ENCODE peak calls at places on chromosomes 1 and 21, in ten cellular contexts. One of them, this sample, is unnamed. For H3K4me1, the result is how much of the 10 kb centered on the place peaks cover.

GRCh38 chr1:227900571-227901051 is 47.1 kb downstream of the WNT9A start:
- DNase-seq in hepatocyte: no peak
- DNase-seq in effector memory CD4-positive, alpha-beta T cell: no peak
- DNase-seq in mesendoderm: no peak
- DNase-seq in uterus: peak
- DNase-seq in heart left ventricle: peak
- DNase-seq in fibroblast of lung: no peak
- DNase-seq in tibial nerve: no peak
- DNase-seq in thyroid gland: no peak
- DNase-seq in RWPE2: peak
- DNase-seq in this sample: no peak

GRCh38 chr1:26127235-26128163 is 15.9 kb downstream of the PDIK1L start:
- DNase-seq in hepatocyte: no peak
- DNase-seq in effector memory CD4-positive, alpha-beta T cell: no peak
- DNase-seq in mesendoderm: peak
- DNase-seq in uterus: no peak
- DNase-seq in heart left ventricle: no peak
- DNase-seq in fibroblast of lung: no peak
- DNase-seq in tibial nerve: no peak
- DNase-seq in thyroid gland: no peak
- DNase-seq in RWPE2: no peak
- DNase-seq in this sample: no peak

GRCh38 chr1:67346982-67347381 is 39.3 kb downstream of the IL12RB2 start:
- DNase-seq in hepatocyte: no peak
- DNase-seq in effector memory CD4-positive, alpha-beta T cell: no peak
- DNase-seq in mesendoderm: no peak
- DNase-seq in uterus: no peak
- DNase-seq in heart left ventricle: no peak
- DNase-seq in fibroblast of lung: no peak
- DNase-seq in tibial nerve: no peak
- DNase-seq in thyroid gland: no peak
- DNase-seq in RWPE2: no peak
- DNase-seq in this sample: no peak

GRCh38 chr1:41513388-41513745 is 28.9 kb upstream of the EDN2 start:
- DNase-seq in hepatocyte: no peak
- DNase-seq in effector memory CD4-positive, alpha-beta T cell: no peak
- DNase-seq in mesendoderm: no peak
- DNase-seq in uterus: no peak
- DNase-seq in heart left ventricle: no peak
- DNase-seq in fibroblast of lung: no peak
- DNase-seq in tibial nerve: no peak
- DNase-seq in thyroid gland: no peak
- DNase-seq in RWPE2: no peak
- DNase-seq in this sample: no peak

GRCh38 chr1:114472408-114472807 is 38.6 kb downstream of the TRIM33 start:
- DNase-seq in hepatocyte: no peak
- DNase-seq in effector memory CD4-positive, alpha-beta T cell: no peak
- DNase-seq in mesendoderm: no peak
- DNase-seq in uterus: no peak
- DNase-seq in heart left ventricle: no peak
- DNase-seq in fibroblast of lung: no peak
- DNase-seq in tibial nerve: no peak
- DNase-seq in thyroid gland: no peak
- DNase-seq in RWPE2: no peak
- DNase-seq in this sample: no peak

GRCh38 chr1:210236840-210237409 is 4.3 kb downstream of the SERTAD4 start:
- DNase-seq in hepatocyte: peak
- DNase-seq in effector memory CD4-positive, alpha-beta T cell: no peak
- DNase-seq in mesendoderm: no peak
- DNase-seq in uterus: peak
- DNase-seq in heart left ventricle: peak
- DNase-seq in fibroblast of lung: peak
- DNase-seq in tibial nerve: peak
- DNase-seq in thyroid gland: peak
- DNase-seq in RWPE2: no peak
- DNase-seq in this sample: no peak

GRCh38 chr21:37566790-37567725 is 200.5 kb downstream of the DYRK1A start:
- DNase-seq in hepatocyte: no peak
- DNase-seq in effector memory CD4-positive, alpha-beta T cell: no peak
- DNase-seq in mesendoderm: no peak
- DNase-seq in uterus: peak
- DNase-seq in heart left ventricle: no peak
- DNase-seq in fibroblast of lung: no peak
- DNase-seq in tibial nerve: no peak
- DNase-seq in thyroid gland: no peak
- DNase-seq in RWPE2: no peak
- DNase-seq in this sample: peak

GRCh38 chr21:35909456-35910178 is 150.7 kb downstream of the SETD4 start:
- DNase-seq in hepatocyte: no peak
- DNase-seq in effector memory CD4-positive, alpha-beta T cell: no peak
- DNase-seq in mesendoderm: no peak
- DNase-seq in uterus: no peak
- DNase-seq in heart left ventricle: no peak
- DNase-seq in fibroblast of lung: peak
- DNase-seq in tibial nerve: no peak
- DNase-seq in thyroid gland: no peak
- DNase-seq in RWPE2: no peak
- DNase-seq in this sample: no peak

GRCh38 chr1:46174448-46175231 is at the start of gene TSPAN1:
- DNase-seq in hepatocyte: peak
- DNase-seq in effector memory CD4-positive, alpha-beta T cell: no peak
- DNase-seq in mesendoderm: peak
- DNase-seq in uterus: peak
- DNase-seq in heart left ventricle: peak
- DNase-seq in fibroblast of lung: peak
- DNase-seq in tibial nerve: peak
- DNase-seq in thyroid gland: peak
- DNase-seq in RWPE2: no peak
- DNase-seq in this sample: peak

GRCh38 chr1:177732178-177732577 is 237.7 kb downstream of the SEC16B start:
- DNase-seq in hepatocyte: no peak
- DNase-seq in effector memory CD4-positive, alpha-beta T cell: no peak
- DNase-seq in mesendoderm: no peak
- DNase-seq in uterus: no peak
- DNase-seq in heart left ventricle: no peak
- DNase-seq in fibroblast of lung: no peak
- DNase-seq in tibial nerve: no peak
- DNase-seq in thyroid gland: no peak
- DNase-seq in RWPE2: no peak
- DNase-seq in this sample: no peak

GRCh38 chr1:92118826-92119225 is 38.7 kb downstream of the BTBD8 start:
- DNase-seq in hepatocyte: no peak
- DNase-seq in effector memory CD4-positive, alpha-beta T cell: no peak
- DNase-seq in mesendoderm: no peak
- DNase-seq in uterus: no peak
- DNase-seq in heart left ventricle: no peak
- DNase-seq in fibroblast of lung: no peak
- DNase-seq in tibial nerve: no peak
- DNase-seq in thyroid gland: no peak
- DNase-seq in RWPE2: no peak
- DNase-seq in this sample: no peak

GRCh38 chr1:85608851-85609250 is 28.3 kb downstream of the CCN1 start:
- DNase-seq in hepatocyte: no peak
- DNase-seq in effector memory CD4-positive, alpha-beta T cell: no peak
- DNase-seq in mesendoderm: no peak
- DNase-seq in uterus: no peak
- DNase-seq in heart left ventricle: no peak
- DNase-seq in fibroblast of lung: no peak
- DNase-seq in tibial nerve: no peak
- DNase-seq in thyroid gland: no peak
- DNase-seq in RWPE2: no peak
- DNase-seq in this sample: no peak

GRCh38 chr1:85611390-85611789 is 30.8 kb downstream of the CCN1 start:
- DNase-seq in hepatocyte: no peak
- DNase-seq in effector memory CD4-positive, alpha-beta T cell: no peak
- DNase-seq in mesendoderm: no peak
- DNase-seq in uterus: no peak
- DNase-seq in heart left ventricle: no peak
- DNase-seq in fibroblast of lung: peak
- DNase-seq in tibial nerve: no peak
- DNase-seq in thyroid gland: no peak
- DNase-seq in RWPE2: no peak
- DNase-seq in this sample: no peak

GRCh38 chr1:85609976-85610375 is 29.4 kb downstream of the CCN1 start:
- DNase-seq in hepatocyte: no peak
- DNase-seq in effector memory CD4-positive, alpha-beta T cell: no peak
- DNase-seq in mesendoderm: no peak
- DNase-seq in uterus: no peak
- DNase-seq in heart left ventricle: no peak
- DNase-seq in fibroblast of lung: no peak
- DNase-seq in tibial nerve: no peak
- DNase-seq in thyroid gland: no peak
- DNase-seq in RWPE2: no peak
- DNase-seq in this sample: no peak

GRCh38 chr1:85612704-85613361 is 32.3 kb downstream of the CCN1 start:
- DNase-seq in hepatocyte: peak
- DNase-seq in effector memory CD4-positive, alpha-beta T cell: no peak
- DNase-seq in mesendoderm: peak
- DNase-seq in uterus: no peak
- DNase-seq in heart left ventricle: no peak
- DNase-seq in fibroblast of lung: peak
- DNase-seq in tibial nerve: no peak
- DNase-seq in thyroid gland: peak
- DNase-seq in RWPE2: no peak
- DNase-seq in this sample: peak

DNA sequence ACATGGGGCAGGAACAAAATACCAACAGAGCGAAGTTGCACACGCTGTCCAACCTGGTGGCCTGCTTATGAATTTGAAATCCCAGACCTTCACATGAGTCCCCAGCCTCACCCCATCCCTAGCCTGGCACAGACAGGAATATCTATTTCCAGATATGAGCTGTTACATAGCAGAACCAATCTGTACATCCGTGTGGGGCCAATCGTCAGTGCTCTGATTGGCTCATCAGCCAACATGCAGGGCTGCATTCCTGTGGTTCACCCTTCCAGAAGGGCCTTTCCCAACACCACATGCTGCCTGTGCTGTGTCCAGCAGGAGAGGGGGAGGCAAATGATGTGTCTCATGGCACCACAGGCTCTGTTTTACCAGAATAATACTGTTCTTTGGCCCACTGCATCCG is 31.3 kb downstream of the CCN1 start:
- DNase-seq in hepatocyte: peak
- DNase-seq in effector memory CD4-positive, alpha-beta T cell: no peak
- DNase-seq in mesendoderm: peak
- DNase-seq in uterus: peak
- DNase-seq in heart left ventricle: peak
- DNase-seq in fibroblast of lung: peak
- DNase-seq in tibial nerve: peak
- DNase-seq in thyroid gland: peak
- DNase-seq in RWPE2: peak
- DNase-seq in this sample: no peak
- H3K4me1 ChIP-seq in hepatocyte: under half
- H3K4me1 ChIP-seq in effector memory CD4-positive, alpha-beta T cell: under half
- H3K4me1 ChIP-seq in mesendoderm: under half
- H3K4me1 ChIP-seq in uterus: under half
- H3K4me1 ChIP-seq in heart left ventricle: under half
- H3K4me1 ChIP-seq in fibroblast of lung: under half
- H3K4me1 ChIP-seq in tibial nerve: under half
- H3K4me1 ChIP-seq in thyroid gland: under half
- H3K4me1 ChIP-seq in RWPE2: under half
- H3K4me1 ChIP-seq in this sample: under half

DNA sequence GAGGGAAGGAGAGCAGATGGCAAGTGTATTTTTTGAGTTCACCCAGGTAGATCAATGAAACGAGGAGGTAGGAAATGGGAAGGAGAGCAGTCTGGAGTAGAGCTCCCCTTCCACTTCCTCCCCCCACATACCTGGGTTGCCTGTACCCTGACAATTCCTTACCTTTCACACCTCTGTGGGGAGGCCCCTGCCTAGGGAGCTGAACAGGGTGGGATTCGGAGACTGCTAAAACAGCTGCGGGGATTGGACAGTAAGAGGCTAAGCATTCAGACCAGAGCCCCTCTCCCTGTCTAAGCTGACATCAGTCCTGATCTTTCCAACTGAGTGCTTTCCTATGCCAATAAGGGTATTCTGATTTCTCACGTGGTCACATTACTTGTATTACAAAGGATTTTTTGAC is 14.5 kb downstream of the RCSD1 start:
- DNase-seq in hepatocyte: no peak
- DNase-seq in effector memory CD4-positive, alpha-beta T cell: no peak
- DNase-seq in mesendoderm: no peak
- DNase-seq in uterus: no peak
- DNase-seq in heart left ventricle: no peak
- DNase-seq in fibroblast of lung: no peak
- DNase-seq in tibial nerve: no peak
- DNase-seq in thyroid gland: no peak
- DNase-seq in RWPE2: no peak
- DNase-seq in this sample: no peak
- H3K4me1 ChIP-seq in hepatocyte: under half
- H3K4me1 ChIP-seq in effector memory CD4-positive, alpha-beta T cell: half or more
- H3K4me1 ChIP-seq in mesendoderm: under half
- H3K4me1 ChIP-seq in uterus: under half
- H3K4me1 ChIP-seq in heart left ventricle: half or more
- H3K4me1 ChIP-seq in fibroblast of lung: under half
- H3K4me1 ChIP-seq in tibial nerve: under half
- H3K4me1 ChIP-seq in thyroid gland: under half
- H3K4me1 ChIP-seq in RWPE2: under half
- H3K4me1 ChIP-seq in this sample: under half

GRCh38 chr1:77026640-77027039 is 159.4 kb downstream of the ST6GALNAC5 start:
- DNase-seq in hepatocyte: no peak
- DNase-seq in effector memory CD4-positive, alpha-beta T cell: no peak
- DNase-seq in mesendoderm: no peak
- DNase-seq in uterus: no peak
- DNase-seq in heart left ventricle: no peak
- DNase-seq in fibroblast of lung: no peak
- DNase-seq in tibial nerve: no peak
- DNase-seq in thyroid gland: no peak
- DNase-seq in RWPE2: no peak
- DNase-seq in this sample: no peak
- H3K4me1 ChIP-seq in hepatocyte: under half
- H3K4me1 ChIP-seq in effector memory CD4-positive, alpha-beta T cell: under half
- H3K4me1 ChIP-seq in mesendoderm: under half
- H3K4me1 ChIP-seq in uterus: under half
- H3K4me1 ChIP-seq in heart left ventricle: under half
- H3K4me1 ChIP-seq in fibroblast of lung: under half
- H3K4me1 ChIP-seq in tibial nerve: under half
- H3K4me1 ChIP-seq in thyroid gland: under half
- H3K4me1 ChIP-seq in RWPE2: under half
- H3K4me1 ChIP-seq in this sample: under half

DNA sequence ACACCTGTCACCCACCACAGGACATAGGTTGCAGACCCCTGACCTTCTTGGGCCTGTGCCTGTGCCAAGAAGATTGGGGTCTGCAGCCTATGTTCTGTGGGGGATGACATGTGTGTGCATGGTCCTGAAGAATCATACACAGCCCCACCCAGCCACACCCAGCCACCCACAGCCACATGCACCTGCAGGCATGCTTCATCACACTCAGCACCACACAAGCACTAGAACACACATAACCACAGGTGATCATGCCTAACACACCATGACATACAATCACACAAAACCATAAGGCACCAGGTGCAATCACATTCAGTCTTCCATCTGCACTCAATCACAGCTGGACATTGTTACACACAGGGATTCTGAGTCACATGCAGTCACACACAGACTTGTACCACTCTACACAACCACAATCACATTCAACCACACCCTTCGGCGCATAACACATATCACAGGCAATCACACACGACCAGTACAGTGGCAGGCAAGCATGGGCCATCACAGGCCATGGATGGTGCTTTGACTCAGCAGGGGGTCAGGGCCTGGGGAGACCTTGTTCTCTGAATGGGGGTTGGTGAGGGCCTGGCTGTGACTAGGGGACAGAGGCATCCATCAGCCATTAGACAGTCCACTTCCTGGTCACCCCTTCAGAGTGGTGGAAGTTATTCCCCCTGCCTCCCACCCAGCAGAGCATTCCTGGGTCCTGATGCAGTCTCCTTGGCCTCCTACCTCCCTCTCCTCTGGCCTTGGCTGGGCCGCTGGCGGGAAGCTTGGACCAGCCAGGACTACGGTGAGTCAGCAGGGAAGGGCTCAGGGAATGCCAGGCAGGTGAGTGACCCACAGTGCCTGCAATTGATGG is 44.3 kb upstream of the EPS8L3 start:
- DNase-seq in hepatocyte: no peak
- DNase-seq in effector memory CD4-positive, alpha-beta T cell: no peak
- DNase-seq in mesendoderm: peak
- DNase-seq in uterus: no peak
- DNase-seq in heart left ventricle: no peak
- DNase-seq in fibroblast of lung: peak
- DNase-seq in tibial nerve: no peak
- DNase-seq in thyroid gland: no peak
- DNase-seq in RWPE2: no peak
- DNase-seq in this sample: no peak
- H3K4me1 ChIP-seq in hepatocyte: under half
- H3K4me1 ChIP-seq in effector memory CD4-positive, alpha-beta T cell: under half
- H3K4me1 ChIP-seq in mesendoderm: under half
- H3K4me1 ChIP-seq in uterus: under half
- H3K4me1 ChIP-seq in heart left ventricle: under half
- H3K4me1 ChIP-seq in fibroblast of lung: under half
- H3K4me1 ChIP-seq in tibial nerve: under half
- H3K4me1 ChIP-seq in thyroid gland: under half
- H3K4me1 ChIP-seq in RWPE2: under half
- H3K4me1 ChIP-seq in this sample: under half

This sample was measured in testis.